ENCODE peak calls at places on chromosomes 4 and X, in six cellular contexts. N, T, O, B, Z and F are unnamed samples.

GRCh38 chr4:26372525-26373172 is 51.8 kb downstream of the RBPJ start:
- DNase-seq in N (peak; percentile 75), T (peak; percentile 18), O (peak; percentile 77), B (peak; percentile 61), Z (peak; percentile 90), F (peak; percentile 70)

GRCh38 chr4:8778301-8778700 is 93.3 kb downstream of the HMX1 start:
- DNase-seq in N (no peak), T (no peak), O (no peak), B (no peak), Z (no peak), F (no peak)

GRCh38 chr4:153616005-153616555 is 68.0 kb upstream of the TLR2 start:
- DNase-seq in N (no peak), T (no peak), O (peak; percentile 4), B (no peak), Z (no peak), F (no peak)

GRCh38 chr4:94339779-94340178 is 2.9 kb downstream of the HPGDS start:
- DNase-seq in N (no peak), T (no peak), O (no peak), B (no peak), Z (peak; percentile 50), F (no peak)

GRCh38 chr4:156581693-156582092 is 389.9 kb downstream of the PDGFC start:
- DNase-seq in N (peak; percentile 7), T (no peak), O (peak; percentile 18), B (no peak), Z (no peak), F (no peak)

GRCh38 chr4:73816814-73817213 is 19.7 kb upstream of the CXCL6 start:
- DNase-seq in N (peak; percentile 83), T (no peak), O (peak; percentile 83), B (peak; percentile 80), Z (no peak), F (peak; percentile 99)

GRCh38 chrX:47523297-47523696 is 37.7 kb upstream of the ARAF start:
- DNase-seq in N (peak; percentile 72), T (peak; percentile 52), O (peak; percentile 65), B (peak; percentile 85), Z (peak; percentile 82), F (peak; percentile 72)

GRCh38 chr4:3318561-3319021 is 25.8 kb downstream of the RGS12 start:
- DNase-seq in N (no peak), T (no peak), O (no peak), B (no peak), Z (no peak), F (no peak)

GRCh38 chrX:23742693-23743622 is at the start of gene ACOT9:
- DNase-seq in N (peak; percentile 93), T (peak; percentile 70), O (peak; percentile 95), B (peak; percentile 96), Z (peak; percentile 92), F (peak; percentile 99)

GRCh38 chr4:139560396-139561084 is 4.5 kb upstream of the SETD7 start:
- DNase-seq in N (peak; percentile 23), T (no peak), O (no peak), B (no peak), Z (peak; percentile 53), F (peak; percentile 54)

GRCh38 chr4:26490111-26490979 is at the start of gene CCKAR:
- DNase-seq in N (no peak), T (no peak), O (no peak), B (no peak), Z (no peak), F (peak; percentile 48)

GRCh38 chr4:122898370-122899150 is 23.8 kb downstream of the NUDT6 start:
- DNase-seq in N (peak; percentile 95), T (no peak), O (peak; percentile 92), B (peak; percentile 97), Z (no peak), F (peak; percentile 92)

GRCh38 chr4:105471566-105472176 is 2.2 kb downstream of the PPA2 start:
- DNase-seq in N (peak; percentile 65), T (peak; percentile 51), O (peak; percentile 82), B (peak; percentile 78), Z (peak; percentile 85), F (peak; percentile 73)

GRCh38 chr4:84698962-84699671 is 116.2 kb downstream of the CDS1 start:
- DNase-seq in N (no peak), T (no peak), O (no peak), B (no peak), Z (peak; percentile 18), F (no peak)

GRCh38 chr4:147108409-147108808 is 162.7 kb upstream of the TTC29 start:
- DNase-seq in N (no peak), T (no peak), O (peak; percentile 39), B (peak; percentile 78), Z (no peak), F (peak; percentile 35)

GRCh38 chrX:12379666-12380065 is 241.4 kb downstream of the FRMPD4 start:
- DNase-seq in N (no peak), T (no peak), O (peak; percentile 70), B (no peak), Z (no peak), F (no peak)

GRCh38 chr4:38867478-38868054 is at the start of gene FAM114A1:
- DNase-seq in N (peak; percentile 69), T (no peak), O (peak; percentile 76), B (peak; percentile 95), Z (peak; percentile 70), F (peak; percentile 84)

GRCh38 chrX:6917666-6918065 is 229.8 kb upstream of the STS start:
- DNase-seq in N (no peak), T (no peak), O (no peak), B (no peak), Z (no peak), F (no peak)

GRCh38 chr4:6493668-6494304 is 21.4 kb upstream of the PPP2R2C start:
- DNase-seq in N (peak; percentile 15), T (no peak), O (peak; percentile 4), B (peak; percentile 21), Z (no peak), F (peak; percentile 38)

GRCh38 chr4:142565771-142566170 is 280.3 kb downstream of the INPP4B start:
- DNase-seq in N (no peak), T (no peak), O (no peak), B (no peak), Z (peak; percentile 7), F (no peak)

GRCh38 chr4:183905081-183905592 is at the start of gene STOX2:
- DNase-seq in N (no peak), T (no peak), O (peak; percentile 22), B (peak; percentile 38), Z (no peak), F (peak; percentile 77)

GRCh38 chrX:68916891-68917290 is 88.1 kb downstream of the EFNB1 start:
- DNase-seq in N (no peak), T (no peak), O (no peak), B (no peak), Z (no peak), F (no peak)

GRCh38 chr4:145619639-145619996 is 433 bp downstream of the MMAA start:
- DNase-seq in N (no peak), T (peak; percentile 20), O (peak; percentile 65), B (peak; percentile 78), Z (peak; percentile 74), F (peak; percentile 96)

GRCh38 chrX:79065696-79066095 is 78.8 kb upstream of the GPR174 start:
- DNase-seq in N (no peak), T (no peak), O (no peak), B (no peak), Z (peak; percentile 61), F (no peak)

GRCh38 chr4:150004481-150004880 is 73.8 kb upstream of the DCLK2 start:
- DNase-seq in N (no peak), T (no peak), O (peak; percentile 72), B (peak; percentile 41), Z (no peak), F (peak; percentile 80)

GRCh38 chrX:3549442-3549875 is 164.0 kb downstream of the PRKX start:
- DNase-seq in N (no peak), T (no peak), O (peak; percentile 64), B (peak; percentile 77), Z (no peak), F (peak; percentile 42)

GRCh38 chrX:138745215-138745614 is 33.7 kb upstream of the FGF13 start:
- DNase-seq in N (peak; percentile 53), T (no peak), O (peak; percentile 71), B (peak; percentile 52), Z (peak; percentile 44), F (peak; percentile 53)

GRCh38 chr4:143407475-143407874 is 70.8 kb downstream of the GAB1 start:
- DNase-seq in N (no peak), T (no peak), O (no peak), B (no peak), Z (no peak), F (no peak)

GRCh38 chr4:7858498-7858897 is 81.2 kb downstream of the AFAP1 start:
- DNase-seq in N (no peak), T (no peak), O (no peak), B (no peak), Z (no peak), F (no peak)

GRCh38 chr4:184170996-184171395 is 46.7 kb downstream of the ENPP6 start:
- DNase-seq in N (peak; percentile 53), T (no peak), O (peak; percentile 48), B (peak; percentile 30), Z (no peak), F (peak; percentile 12)

GRCh38 chr4:126794363-126794762 is 838.4 kb upstream of the INTU start:
- DNase-seq in N (peak; percentile 17), T (no peak), O (peak; percentile 35), B (peak; percentile 28), Z (no peak), F (peak; percentile 20)